ENCODE peak calls at places on chromosomes 3 and 15, in eight cellular contexts. One of them, this sample, is unnamed.

GRCh38 chr3:98954806-98955205 is 53.3 kb upstream of the DCBLD2 start:
- DNase-seq in IMR-90: peak; percentile 50
- DNase-seq in AG10803: peak; percentile 82
- DNase-seq in fibroblast of lung: peak; percentile 70
- DNase-seq in Caco-2: no peak
- DNase-seq in upper lobe of right lung: no peak
- DNase-seq in mucosa of descending colon: no peak
- DNase-seq in fibroblast of the aortic adventitia: peak; percentile 45
- DNase-seq in this sample: no peak

GRCh38 chr3:171306631-171307030 is 153.6 kb downstream of the TNIK start:
- DNase-seq in fibroblast of the aortic adventitia: peak; percentile 98
- DNase-seq in Caco-2: no peak
- DNase-seq in mucosa of descending colon: peak; percentile 38
- DNase-seq in IMR-90: peak; percentile 99
- DNase-seq in upper lobe of right lung: no peak
- DNase-seq in AG10803: peak; percentile 95
- DNase-seq in fibroblast of lung: peak; percentile 99
- DNase-seq in this sample: no peak

GRCh38 chr15:33773969-33774368 is 194.3 kb upstream of the CHRM5 start:
- DNase-seq in fibroblast of lung: no peak
- DNase-seq in mucosa of descending colon: no peak
- DNase-seq in Caco-2: no peak
- DNase-seq in IMR-90: no peak
- DNase-seq in upper lobe of right lung: no peak
- DNase-seq in fibroblast of the aortic adventitia: no peak
- DNase-seq in AG10803: no peak
- DNase-seq in this sample: no peak

GRCh38 chr15:83287541-83288027 is 3.1 kb upstream of the BNC1 start:
- DNase-seq in Caco-2: no peak
- DNase-seq in IMR-90: peak; percentile 98
- DNase-seq in mucosa of descending colon: no peak
- DNase-seq in fibroblast of the aortic adventitia: peak; percentile 98
- DNase-seq in AG10803: peak; percentile 99
- DNase-seq in upper lobe of right lung: no peak
- DNase-seq in fibroblast of lung: peak; percentile 99
- DNase-seq in this sample: no peak

GRCh38 chr15:44275431-44275830 is 13.1 kb upstream of the GOLM2 start:
- DNase-seq in fibroblast of the aortic adventitia: peak; percentile 35
- DNase-seq in Caco-2: no peak
- DNase-seq in IMR-90: no peak
- DNase-seq in AG10803: no peak
- DNase-seq in fibroblast of lung: no peak
- DNase-seq in mucosa of descending colon: no peak
- DNase-seq in upper lobe of right lung: no peak
- DNase-seq in this sample: no peak

GRCh38 chr3:182979103-182979697 is 1.1 kb downstream of the DCUN1D1 start:
- DNase-seq in upper lobe of right lung: no peak
- DNase-seq in fibroblast of lung: no peak
- DNase-seq in fibroblast of the aortic adventitia: no peak
- DNase-seq in Caco-2: no peak
- DNase-seq in mucosa of descending colon: no peak
- DNase-seq in IMR-90: peak; percentile 11
- DNase-seq in AG10803: no peak
- DNase-seq in this sample: no peak

GRCh38 chr15:77481670-77482069 is 61.0 kb downstream of the HMG20A start:
- DNase-seq in Caco-2: no peak
- DNase-seq in fibroblast of lung: peak; percentile 84
- DNase-seq in fibroblast of the aortic adventitia: peak; percentile 66
- DNase-seq in mucosa of descending colon: no peak
- DNase-seq in IMR-90: no peak
- DNase-seq in upper lobe of right lung: no peak
- DNase-seq in AG10803: peak; percentile 70
- DNase-seq in this sample: no peak

GRCh38 chr3:121064121-121064520 is 156.1 kb downstream of the STXBP5L start:
- DNase-seq in mucosa of descending colon: no peak
- DNase-seq in fibroblast of the aortic adventitia: no peak
- DNase-seq in IMR-90: no peak
- DNase-seq in AG10803: no peak
- DNase-seq in Caco-2: no peak
- DNase-seq in upper lobe of right lung: no peak
- DNase-seq in fibroblast of lung: no peak
- DNase-seq in this sample: no peak

GRCh38 chr3:25678581-25678980 is 13.9 kb upstream of the TOP2B start:
- DNase-seq in upper lobe of right lung: no peak
- DNase-seq in IMR-90: no peak
- DNase-seq in AG10803: no peak
- DNase-seq in fibroblast of lung: peak; percentile 12
- DNase-seq in fibroblast of the aortic adventitia: no peak
- DNase-seq in Caco-2: no peak
- DNase-seq in mucosa of descending colon: no peak
- DNase-seq in this sample: no peak

GRCh38 chr3:123096701-123097100 is 29.9 kb downstream of the PDIA5 start:
- DNase-seq in AG10803: peak; percentile 83
- DNase-seq in upper lobe of right lung: no peak
- DNase-seq in fibroblast of lung: peak; percentile 51
- DNase-seq in fibroblast of the aortic adventitia: peak; percentile 81
- DNase-seq in IMR-90: peak; percentile 75
- DNase-seq in mucosa of descending colon: no peak
- DNase-seq in Caco-2: no peak
- DNase-seq in this sample: no peak

GRCh38 chr3:101632586-101632985 is 44.3 kb downstream of the ZBTB11 start:
- DNase-seq in fibroblast of the aortic adventitia: no peak
- DNase-seq in mucosa of descending colon: no peak
- DNase-seq in IMR-90: no peak
- DNase-seq in Caco-2: no peak
- DNase-seq in fibroblast of lung: no peak
- DNase-seq in AG10803: no peak
- DNase-seq in upper lobe of right lung: no peak
- DNase-seq in this sample: no peak

GRCh38 chr15:43872416-43873020 is 45.7 kb downstream of the WDR76 start:
- DNase-seq in AG10803: peak; percentile 83
- DNase-seq in IMR-90: peak; percentile 83
- DNase-seq in Caco-2: peak; percentile 56
- DNase-seq in mucosa of descending colon: no peak
- DNase-seq in fibroblast of the aortic adventitia: peak; percentile 89
- DNase-seq in fibroblast of lung: peak; percentile 68
- DNase-seq in upper lobe of right lung: no peak
- DNase-seq in this sample: no peak

GRCh38 chr15:56877591-56877990 is 40.9 kb upstream of the TCF12 start:
- DNase-seq in Caco-2: no peak
- DNase-seq in AG10803: peak; percentile 27
- DNase-seq in IMR-90: no peak
- DNase-seq in fibroblast of lung: no peak
- DNase-seq in mucosa of descending colon: no peak
- DNase-seq in fibroblast of the aortic adventitia: no peak
- DNase-seq in upper lobe of right lung: no peak
- DNase-seq in this sample: no peak

GRCh38 chr15:71194286-71194685 is 79.0 kb downstream of the THSD4 start:
- DNase-seq in Caco-2: no peak
- DNase-seq in IMR-90: no peak
- DNase-seq in upper lobe of right lung: no peak
- DNase-seq in fibroblast of the aortic adventitia: no peak
- DNase-seq in mucosa of descending colon: no peak
- DNase-seq in fibroblast of lung: no peak
- DNase-seq in AG10803: no peak
- DNase-seq in this sample: no peak

GRCh38 chr3:152302521-152303021 is 33.8 kb downstream of the MBNL1 start:
- DNase-seq in Caco-2: no peak
- DNase-seq in AG10803: peak; percentile 97
- DNase-seq in fibroblast of the aortic adventitia: peak; percentile 93
- DNase-seq in upper lobe of right lung: peak; percentile 72
- DNase-seq in fibroblast of lung: peak; percentile 91
- DNase-seq in IMR-90: peak; percentile 90
- DNase-seq in mucosa of descending colon: no peak
- DNase-seq in this sample: no peak

GRCh38 chr3:29275309-29275708 is 5.6 kb upstream of the RBMS3 start:
- DNase-seq in Caco-2: no peak
- DNase-seq in mucosa of descending colon: no peak
- DNase-seq in upper lobe of right lung: no peak
- DNase-seq in AG10803: peak; percentile 84
- DNase-seq in IMR-90: peak; percentile 61
- DNase-seq in fibroblast of the aortic adventitia: peak; percentile 48
- DNase-seq in fibroblast of lung: peak; percentile 36
- DNase-seq in this sample: no peak

GRCh38 chr3:185759523-185759922 is 65.3 kb downstream of the IGF2BP2 start:
- DNase-seq in IMR-90: no peak
- DNase-seq in mucosa of descending colon: no peak
- DNase-seq in fibroblast of lung: no peak
- DNase-seq in Caco-2: no peak
- DNase-seq in AG10803: no peak
- DNase-seq in upper lobe of right lung: no peak
- DNase-seq in fibroblast of the aortic adventitia: no peak
- DNase-seq in this sample: no peak

GRCh38 chr3:125245521-125245920 is 33.0 kb upstream of the SLC12A8 start:
- DNase-seq in IMR-90: peak; percentile 83
- DNase-seq in mucosa of descending colon: no peak
- DNase-seq in fibroblast of lung: peak; percentile 57
- DNase-seq in Caco-2: no peak
- DNase-seq in upper lobe of right lung: no peak
- DNase-seq in fibroblast of the aortic adventitia: no peak
- DNase-seq in AG10803: no peak
- DNase-seq in this sample: no peak

GRCh38 chr15:36256258-36256825 is 323.1 kb upstream of the CDIN1 start:
- DNase-seq in IMR-90: no peak
- DNase-seq in Caco-2: no peak
- DNase-seq in mucosa of descending colon: no peak
- DNase-seq in fibroblast of lung: no peak
- DNase-seq in AG10803: no peak
- DNase-seq in upper lobe of right lung: no peak
- DNase-seq in fibroblast of the aortic adventitia: no peak
- DNase-seq in this sample: no peak

GRCh38 chr3:112394008-112394616 is 61.2 kb downstream of the CD200 start:
- DNase-seq in mucosa of descending colon: no peak
- DNase-seq in Caco-2: no peak
- DNase-seq in fibroblast of lung: peak; percentile 31
- DNase-seq in AG10803: peak; percentile 62
- DNase-seq in fibroblast of the aortic adventitia: peak; percentile 77
- DNase-seq in IMR-90: peak; percentile 45
- DNase-seq in upper lobe of right lung: no peak
- DNase-seq in this sample: no peak

GRCh38 chr3:37124431-37124830 is 50.0 kb downstream of the LRRFIP2 start:
- DNase-seq in IMR-90: no peak
- DNase-seq in mucosa of descending colon: no peak
- DNase-seq in fibroblast of lung: no peak
- DNase-seq in fibroblast of the aortic adventitia: peak; percentile 32
- DNase-seq in upper lobe of right lung: no peak
- DNase-seq in Caco-2: no peak
- DNase-seq in AG10803: no peak
- DNase-seq in this sample: no peak

GRCh38 chr15:36757189-36757814 is 177.9 kb downstream of the CDIN1 start:
- DNase-seq in fibroblast of lung: peak; percentile 75
- DNase-seq in IMR-90: peak; percentile 26
- DNase-seq in AG10803: no peak
- DNase-seq in mucosa of descending colon: no peak
- DNase-seq in fibroblast of the aortic adventitia: no peak
- DNase-seq in Caco-2: no peak
- DNase-seq in upper lobe of right lung: no peak
- DNase-seq in this sample: no peak

DNA sequence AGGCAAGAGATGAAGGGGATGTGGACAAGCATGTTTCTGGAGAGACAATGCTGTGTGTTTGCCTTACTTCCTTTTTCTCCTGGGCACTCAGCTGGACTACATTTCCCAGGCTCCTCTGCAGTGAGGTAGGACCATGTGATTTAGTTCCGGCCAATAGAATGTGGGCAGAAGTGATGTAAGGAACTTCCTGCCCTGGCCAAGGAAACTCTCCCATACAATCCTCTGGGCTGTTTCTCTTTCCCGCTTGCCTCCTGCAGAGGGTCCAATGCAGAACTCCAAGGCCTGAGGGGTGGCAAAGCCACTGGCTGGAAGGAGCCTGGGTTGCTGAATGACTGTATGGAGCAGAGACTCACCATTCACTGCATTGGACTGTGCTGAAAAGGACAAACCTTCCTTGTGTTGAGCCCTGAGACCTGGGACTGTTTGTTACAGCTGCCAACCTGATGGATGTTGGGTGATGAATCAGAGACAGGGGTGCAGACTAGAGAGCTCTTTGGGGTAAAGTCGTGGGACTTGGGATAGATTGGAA is 82.7 kb upstream of the SLC6A6 start:
- DNase-seq in upper lobe of right lung: no peak
- DNase-seq in fibroblast of lung: peak; percentile 73
- DNase-seq in Caco-2: peak; percentile 85
- DNase-seq in IMR-90: peak; percentile 77
- DNase-seq in mucosa of descending colon: no peak
- DNase-seq in AG10803: peak; percentile 29
- DNase-seq in fibroblast of the aortic adventitia: peak; percentile 59
- DNase-seq in this sample: no peak
- H3K4me3 ChIP-seq in upper lobe of right lung: no peak overlapping the region
- H3K4me3 ChIP-seq in fibroblast of lung: no peak overlapping the region
- H3K4me3 ChIP-seq in Caco-2: no peak overlapping the region
- H3K4me3 ChIP-seq in IMR-90: no peak overlapping the region
- H3K4me3 ChIP-seq in mucosa of descending colon: no peak overlapping the region
- H3K4me3 ChIP-seq in AG10803: no peak overlapping the region
- H3K4me3 ChIP-seq in fibroblast of the aortic adventitia: no peak overlapping the region
- H3K4me3 ChIP-seq in this sample: no peak overlapping the region

DNA sequence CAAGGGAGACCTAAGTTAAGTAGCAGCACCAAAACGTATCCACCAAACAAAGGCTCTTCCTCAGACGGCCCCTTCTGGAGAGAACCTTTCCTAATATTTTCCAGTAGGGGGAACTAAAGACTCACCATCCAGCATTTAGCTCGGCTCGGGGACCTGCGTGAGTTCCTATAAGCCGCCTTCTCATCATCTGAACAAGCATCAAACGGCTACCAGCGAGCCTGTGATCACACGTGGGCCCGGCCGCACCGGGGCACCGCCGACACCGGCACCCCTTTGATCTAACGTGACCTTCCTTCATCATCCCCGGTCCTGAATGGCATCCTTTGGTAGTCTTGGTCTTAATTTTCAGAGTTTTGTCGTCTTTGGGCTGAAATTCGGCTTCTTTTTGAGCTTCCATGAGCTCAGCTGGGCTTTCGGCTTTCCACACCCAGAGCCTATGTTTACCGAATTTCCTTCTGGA is 1.4 kb upstream of the ROBO2 start:
- DNase-seq in fibroblast of the aortic adventitia: peak; percentile 75
- DNase-seq in IMR-90: peak; percentile 85
- DNase-seq in mucosa of descending colon: peak; percentile 34
- DNase-seq in Caco-2: peak; percentile 67
- DNase-seq in AG10803: peak; percentile 77
- DNase-seq in upper lobe of right lung: peak; percentile 69
- DNase-seq in fibroblast of lung: peak; percentile 78
- DNase-seq in this sample: no peak
- H3K4me3 ChIP-seq in fibroblast of the aortic adventitia: peak overlapping the region; percentile 47
- H3K4me3 ChIP-seq in IMR-90: peak overlapping the region; percentile 48
- H3K4me3 ChIP-seq in mucosa of descending colon: no peak overlapping the region
- H3K4me3 ChIP-seq in Caco-2: no peak overlapping the region
- H3K4me3 ChIP-seq in AG10803: peak overlapping the region; percentile 35
- H3K4me3 ChIP-seq in upper lobe of right lung: peak overlapping the region; percentile 54
- H3K4me3 ChIP-seq in fibroblast of lung: peak overlapping the region; percentile 85
- H3K4me3 ChIP-seq in this sample: peak overlapping the region; percentile 77

GRCh38 chr15:99502661-99503060 is 63.1 kb upstream of the MEF2A start:
- DNase-seq in fibroblast of lung: no peak
- DNase-seq in IMR-90: no peak
- DNase-seq in upper lobe of right lung: no peak
- DNase-seq in Caco-2: no peak
- DNase-seq in fibroblast of the aortic adventitia: no peak
- DNase-seq in AG10803: no peak
- DNase-seq in mucosa of descending colon: no peak
- DNase-seq in this sample: no peak
- H3K4me3 ChIP-seq in fibroblast of lung: no peak overlapping the region
- H3K4me3 ChIP-seq in IMR-90: no peak overlapping the region
- H3K4me3 ChIP-seq in upper lobe of right lung: no peak overlapping the region
- H3K4me3 ChIP-seq in Caco-2: no peak overlapping the region
- H3K4me3 ChIP-seq in fibroblast of the aortic adventitia: no peak overlapping the region
- H3K4me3 ChIP-seq in AG10803: no peak overlapping the region
- H3K4me3 ChIP-seq in mucosa of descending colon: no peak overlapping the region
- H3K4me3 ChIP-seq in this sample: no peak overlapping the region

GRCh38 chr15:98547741-98548166 is 100.6 kb upstream of the IGF1R start:
- DNase-seq in upper lobe of right lung: no peak
- DNase-seq in IMR-90: no peak
- DNase-seq in Caco-2: no peak
- DNase-seq in mucosa of descending colon: no peak
- DNase-seq in fibroblast of the aortic adventitia: peak; percentile 22
- DNase-seq in fibroblast of lung: no peak
- DNase-seq in AG10803: no peak
- DNase-seq in this sample: no peak
- H3K4me3 ChIP-seq in upper lobe of right lung: peak overlapping the region; percentile 52
- H3K4me3 ChIP-seq in IMR-90: peak overlapping the region; percentile 51
- H3K4me3 ChIP-seq in Caco-2: peak overlapping the region; percentile 32
- H3K4me3 ChIP-seq in mucosa of descending colon: no peak overlapping the region
- H3K4me3 ChIP-seq in fibroblast of the aortic adventitia: peak overlapping the region; percentile 67
- H3K4me3 ChIP-seq in fibroblast of lung: peak overlapping the region; percentile 69
- H3K4me3 ChIP-seq in AG10803: peak overlapping the region; percentile 59
- H3K4me3 ChIP-seq in this sample: peak overlapping the region; percentile 44